ENCODE peak calls at places on chromosomes 3 and 15, in ten cellular contexts. X is activated CD8-positive, alpha-beta T cell treated with anti-CD3 and anti-CD28 coated beads for 36 hours; C is NCI-H2029; W is RWPE1; P is EH; E is activated gamma-delta T cell; Q is endothelial cell; K is upper lobe of left lung; V is T-helper 17 cell; F is COR-L47. S is an unnamed sample.

GRCh38 chr15:90340345-90340744 is 11.7 kb upstream of the ZNF774 start:
- DNase-seq in X (no peak), C (no peak), W (no peak), P (no peak), E (no peak), Q (no peak), K (no peak), V (no peak), F (peak), S (no peak)

GRCh38 chr3:168615489-168616020 is 519.8 kb upstream of the GOLIM4 start:
- DNase-seq in X (no peak), C (no peak), W (no peak), P (no peak), E (no peak), Q (no peak), K (no peak), V (no peak), F (no peak), S (no peak)

GRCh38 chr3:129045675-129046036 is 14.9 kb upstream of the GP9 start:
- DNase-seq in X (peak), C (no peak), W (no peak), P (no peak), E (no peak), Q (no peak), K (peak), V (no peak), F (no peak), S (no peak)

GRCh38 chr15:58410353-58410752 is 21.4 kb upstream of the LIPC start:
- DNase-seq in X (peak), C (peak), W (no peak), P (peak), E (no peak), Q (no peak), K (no peak), V (no peak), F (peak), S (peak)

GRCh38 chr3:136075218-136075808 is 109.8 kb downstream of the PPP2R3A start:
- DNase-seq in X (peak), C (peak), W (peak), P (peak), E (no peak), Q (peak), K (peak), V (peak), F (peak), S (peak)

GRCh38 chr3:38031022-38031994 is 1.9 kb upstream of the PLCD1 start:
- DNase-seq in X (peak), C (peak), W (peak), P (peak), E (no peak), Q (no peak), K (peak), V (peak), F (no peak), S (no peak)

GRCh38 chr3:15499536-15499935 is 22.0 kb downstream of the COLQ start:
- DNase-seq in X (no peak), C (no peak), W (no peak), P (peak), E (no peak), Q (no peak), K (peak), V (no peak), F (no peak), S (no peak)

GRCh38 chr3:178847170-178847569 is 224.4 kb downstream of the ZMAT3 start:
- DNase-seq in X (no peak), C (no peak), W (no peak), P (peak), E (no peak), Q (no peak), K (no peak), V (no peak), F (no peak), S (no peak)

GRCh38 chr3:146532406-146532805 is 12.0 kb downstream of the PLSCR1 start:
- DNase-seq in X (no peak), C (no peak), W (no peak), P (peak), E (no peak), Q (no peak), K (no peak), V (no peak), F (no peak), S (no peak)

GRCh38 chr3:52623234-52623792 is 62.4 kb downstream of the PBRM1 start:
- DNase-seq in X (no peak), C (no peak), W (no peak), P (no peak), E (no peak), Q (no peak), K (no peak), V (no peak), F (no peak), S (no peak)

GRCh38 chr3:156790141-156790540 is 36.0 kb upstream of the LEKR1 start:
- DNase-seq in X (no peak), C (no peak), W (no peak), P (no peak), E (no peak), Q (no peak), K (no peak), V (no peak), F (no peak), S (no peak)

GRCh38 chr3:183081459-183082183 is 17.7 kb downstream of the MCCC1 start:
- DNase-seq in X (no peak), C (no peak), W (no peak), P (no peak), E (no peak), Q (no peak), K (no peak), V (no peak), F (no peak), S (no peak)

GRCh38 chr3:151445283-151446001 is 15.4 kb downstream of the IGSF10 start:
- DNase-seq in X (no peak), C (no peak), W (peak), P (peak), E (no peak), Q (no peak), K (peak), V (no peak), F (no peak), S (no peak)

GRCh38 chr15:76330281-76330680 is 6.3 kb upstream of the ISL2 start:
- DNase-seq in X (no peak), C (no peak), W (peak), P (peak), E (no peak), Q (no peak), K (no peak), V (no peak), F (peak), S (no peak)

GRCh38 chr3:39814007-39814406 is 4.6 kb downstream of the MYRIP start:
- DNase-seq in X (no peak), C (peak), W (no peak), P (peak), E (no peak), Q (no peak), K (no peak), V (no peak), F (peak), S (no peak)

GRCh38 chr15:56759450-56759845 is 26.1 kb upstream of the ZNF280D start:
- DNase-seq in X (no peak), C (no peak), W (peak), P (peak), E (no peak), Q (no peak), K (peak), V (no peak), F (no peak), S (no peak)

GRCh38 chr3:189690672-189691071 is 59.5 kb downstream of the TP63 start:
- DNase-seq in X (no peak), C (no peak), W (no peak), P (no peak), E (no peak), Q (no peak), K (no peak), V (no peak), F (no peak), S (no peak)

GRCh38 chr15:101115887-101116680 is 135.8 kb downstream of the CHSY1 start:
- DNase-seq in X (no peak), C (no peak), W (no peak), P (peak), E (no peak), Q (no peak), K (peak), V (no peak), F (no peak), S (no peak)

GRCh38 chr15:58748040-58748786 is 1.3 kb downstream of the ADAM10 start:
- DNase-seq in X (peak), C (no peak), W (no peak), P (no peak), E (no peak), Q (no peak), K (no peak), V (no peak), F (no peak), S (no peak)

GRCh38 chr15:49421991-49422390 is 1.1 kb upstream of the FGF7 start:
- DNase-seq in X (peak), C (no peak), W (peak), P (peak), E (no peak), Q (peak), K (no peak), V (no peak), F (peak), S (peak)

GRCh38 chr3:57157666-57158065 is 7.5 kb downstream of the IL17RD start:
- DNase-seq in X (no peak), C (no peak), W (no peak), P (no peak), E (no peak), Q (no peak), K (no peak), V (no peak), F (no peak), S (no peak)

GRCh38 chr3:183636221-183637105 is 1.0 kb downstream of the KLHL24 start:
- DNase-seq in X (peak), C (peak), W (peak), P (peak), E (peak), Q (peak), K (peak), V (peak), F (peak), S (peak)

GRCh38 chr3:3705090-3705775 is 94.0 kb upstream of the LRRN1 start:
- DNase-seq in X (no peak), C (no peak), W (no peak), P (no peak), E (no peak), Q (no peak), K (no peak), V (no peak), F (no peak), S (no peak)

GRCh38 chr15:59917504-59918157 is 86.5 kb upstream of the FOXB1 start:
- DNase-seq in X (peak), C (peak), W (peak), P (peak), E (no peak), Q (peak), K (peak), V (peak), F (peak), S (peak)

GRCh38 chr3:104436536-104436935 is 930.2 kb upstream of the ALCAM start:
- DNase-seq in X (no peak), C (no peak), W (no peak), P (no peak), E (no peak), Q (no peak), K (no peak), V (no peak), F (no peak), S (no peak)

GRCh38 chr3:185549111-185549510 is 3.3 kb downstream of the LIPH start:
- DNase-seq in X (no peak), C (peak), W (peak), P (peak), E (no peak), Q (no peak), K (peak), V (no peak), F (peak), S (no peak)

GRCh38 chr15:40103124-40103858 is 5.4 kb downstream of the BMF start:
- DNase-seq in X (no peak), C (peak), W (peak), P (peak), E (no peak), Q (no peak), K (peak), V (no peak), F (peak), S (peak)

GRCh38 chr15:50820808-50821382 is 55.4 kb upstream of the SPPL2A start:
- DNase-seq in X (no peak), C (no peak), W (no peak), P (no peak), E (no peak), Q (no peak), K (no peak), V (no peak), F (no peak), S (no peak)

GRCh38 chr3:139230391-139230790 is 113.4 kb upstream of the MRPS22 start:
- DNase-seq in X (no peak), C (no peak), W (no peak), P (peak), E (no peak), Q (no peak), K (no peak), V (no peak), F (no peak), S (no peak)

GRCh38 chr3:153190923-153191322 is 28.9 kb downstream of the RAP2B start:
- DNase-seq in X (no peak), C (no peak), W (no peak), P (no peak), E (no peak), Q (no peak), K (no peak), V (no peak), F (no peak), S (no peak)

GRCh38 chr3:64209866-64210609 is 15.2 kb downstream of the PRICKLE2 start:
- DNase-seq in X (no peak), C (no peak), W (no peak), P (peak), E (no peak), Q (no peak), K (peak), V (no peak), F (no peak), S (no peak)

GRCh38 chr15:71444866-71445590 is 329.8 kb downstream of the THSD4 start:
- DNase-seq in X (no peak), C (no peak), W (peak), P (peak), E (no peak), Q (no peak), K (no peak), V (no peak), F (no peak), S (no peak)

GRCh38 chr3:50173685-50174516 is 17.5 kb upstream of the GNAT1 start:
- DNase-seq in X (peak), C (no peak), W (no peak), P (no peak), E (no peak), Q (no peak), K (no peak), V (no peak), F (no peak), S (no peak)

GRCh38 chr3:196641278-196642058 is 2.0 kb downstream of the NRROS start:
- DNase-seq in X (peak), C (no peak), W (no peak), P (no peak), E (no peak), Q (no peak), K (no peak), V (no peak), F (no peak), S (no peak)

GRCh38 chr3:53885239-53885638 is 3.3 kb upstream of the ACTR8 start:
- DNase-seq in X (no peak), C (no peak), W (no peak), P (no peak), E (no peak), Q (no peak), K (no peak), V (no peak), F (no peak), S (no peak)

GRCh38 chr15:74505837-74506514 is 35.0 kb upstream of the ARID3B start:
- DNase-seq in X (no peak), C (no peak), W (no peak), P (peak), E (no peak), Q (no peak), K (no peak), V (no peak), F (no peak), S (no peak)

GRCh38 chr3:170144437-170144843 is 37.1 kb downstream of the PHC3 start:
- DNase-seq in X (no peak), C (no peak), W (no peak), P (no peak), E (no peak), Q (no peak), K (no peak), V (no peak), F (no peak), S (no peak)

GRCh38 chr3:134356411-134357040 is 17.7 kb downstream of the AMOTL2 start:
- DNase-seq in X (no peak), C (no peak), W (no peak), P (peak), E (no peak), Q (no peak), K (peak), V (no peak), F (no peak), S (no peak)

GRCh38 chr15:76059320-76060097 is at the start of gene TMEM266:
- DNase-seq in X (peak), C (no peak), W (peak), P (peak), E (peak), Q (peak), K (peak), V (peak), F (peak), S (peak)